ENCODE peak calls at places on chromosomes 12 and 14, in nine cellular contexts. G, D, Q, B, V, S, Y, Z and R are unnamed samples.
A peak's percentile ranks its signal among the peaks of the same experiment; 100 is the strongest.

GRCh38 chr12:19933924-19934323 is 434.4 kb upstream of the PDE3A start:
- DNase-seq in Y (no peak), Q (no peak), S (no peak), B (no peak), D (no peak), Z (no peak), V (no peak), G (no peak), R (no peak)

GRCh38 chr12:41979574-41979973 is 165.1 kb downstream of the GXYLT1 start:
- DNase-seq in S (no peak), G (no peak), V (no peak), Y (no peak), Q (no peak), Z (no peak), B (no peak), D (no peak), R (no peak)

GRCh38 chr12:45827974-45828373 is 98.5 kb downstream of the ARID2 start:
- DNase-seq in Z (no peak), D (no peak), Y (no peak), V (no peak), Q (no peak), G (no peak), B (no peak), S (no peak), R (no peak)

GRCh38 chr12:125110641-125111360 is 45.6 kb downstream of the AACS start:
- DNase-seq in S (no peak), B (no peak), G (no peak), V (no peak), D (peak; percentile 18), Y (no peak), Z (no peak), Q (no peak), R (no peak)

GRCh38 chr12:9751204-9752144 is 9.2 kb downstream of the CD69 start:
- DNase-seq in G (no peak), Q (no peak), Z (peak; percentile 61), B (peak; percentile 60), D (no peak), Y (no peak), S (no peak), V (peak; percentile 57), R (peak; percentile 47)

GRCh38 chr12:19852100-19852855 is 413.0 kb downstream of the AEBP2 start:
- DNase-seq in B (no peak), Q (no peak), Y (no peak), Z (no peak), G (no peak), S (no peak), D (no peak), V (no peak), R (no peak)

GRCh38 chr12:89163918-89164317 is 188.4 kb downstream of the DUSP6 start:
- DNase-seq in Q (no peak), B (no peak), V (no peak), D (no peak), Z (no peak), Y (no peak), S (no peak), G (no peak), R (no peak)

GRCh38 chr12:125089083-125089482 is 23.8 kb downstream of the AACS start:
- DNase-seq in V (no peak), D (no peak), B (no peak), G (no peak), Q (no peak), S (no peak), Y (no peak), Z (no peak), R (no peak)

GRCh38 chr14:95174184-95174804 is 17.0 kb upstream of the DICER1 start:
- DNase-seq in S (no peak), G (no peak), V (no peak), Y (no peak), B (no peak), Q (no peak), D (no peak), Z (no peak), R (peak; percentile 41)

GRCh38 chr12:14396071-14396470 is 30.6 kb downstream of the ATF7IP start:
- DNase-seq in Q (no peak), S (no peak), D (no peak), Z (peak; percentile 37), V (no peak), Y (no peak), G (no peak), B (peak; percentile 23), R (no peak)

GRCh38 chr14:99566009-99566389 is 38.0 kb downstream of the CCDC85C start:
- DNase-seq in Q (peak; percentile 71), G (no peak), S (no peak), Z (no peak), Y (no peak), D (no peak), B (no peak), V (no peak), R (no peak)